ENCODE peak calls at places on chromosomes 5 and 9, in ten cellular contexts. L is tibial artery, K is fibroblast of mammary gland, R is pancreas, D is PC-9, I is stomach, E is HCT116, M is left ventricle myocardium inferior, N is prostate gland, Z is mammary epithelial cell. A is an unnamed sample.

GRCh38 chr5:10365800-10366199 is 12.3 kb downstream of the MARCHF6 start:
- DNase-seq in L (no peak), K (no peak), R (no peak), D (no peak), I (no peak), E (no peak), M (no peak), N (no peak), Z (no peak), A (no peak)

GRCh38 chr9:77021289-77021927 is 2.0 kb downstream of the FOXB2 start:
- DNase-seq in L (no peak), K (no peak), R (no peak), D (no peak), I (no peak), E (no peak), M (no peak), N (no peak), Z (no peak), A (no peak)

GRCh38 chr9:21317956-21318923 is 13.1 kb upstream of the IFNA5 start:
- DNase-seq in L (no peak), K (peak; percentile 55), R (no peak), D (no peak), I (peak; percentile 45), E (no peak), M (no peak), N (peak; percentile 45), Z (peak; percentile 25), A (no peak)

GRCh38 chr5:168001311-168001710 is 290.1 kb upstream of the WWC1 start:
- DNase-seq in L (no peak), K (no peak), R (no peak), D (no peak), I (no peak), E (no peak), M (no peak), N (no peak), Z (no peak), A (no peak)

GRCh38 chr5:74543162-74543995 is 97.1 kb downstream of the ENC1 start:
- DNase-seq in L (peak; percentile 66), K (peak; percentile 87), R (no peak), D (peak; percentile 97), I (no peak), E (peak; percentile 82), M (no peak), N (peak; percentile 13), Z (peak; percentile 91), A (no peak)

GRCh38 chr5:177256296-177256695 is 47.2 kb downstream of the RAB24 start:
- DNase-seq in L (no peak), K (peak; percentile 14), R (no peak), D (no peak), I (peak; percentile 58), E (no peak), M (no peak), N (no peak), Z (peak; percentile 43), A (no peak)

GRCh38 chr5:163564321-163564924 is 59.0 kb downstream of the MAT2B start:
- DNase-seq in L (peak; percentile 67), K (peak; percentile 70), R (no peak), D (no peak), I (peak; percentile 62), E (peak; percentile 48), M (no peak), N (peak; percentile 52), Z (peak; percentile 42), A (peak; percentile 36)

GRCh38 chr9:124794902-124795491 is 18.1 kb downstream of the OLFML2A start:
- DNase-seq in L (no peak), K (no peak), R (no peak), D (peak; percentile 49), I (peak; percentile 48), E (peak; percentile 51), M (no peak), N (no peak), Z (no peak), A (no peak)

GRCh38 chr5:107739661-107740060 is 68.9 kb upstream of the EFNA5 start:
- DNase-seq in L (no peak), K (no peak), R (no peak), D (peak; percentile 64), I (peak; percentile 36), E (no peak), M (no peak), N (no peak), Z (peak; percentile 37), A (no peak)

GRCh38 chr9:136720251-136720886 is 8.0 kb downstream of the DIPK1B start:
- DNase-seq in L (no peak), K (no peak), R (no peak), D (no peak), I (no peak), E (no peak), M (peak; percentile 51), N (no peak), Z (no peak), A (no peak)

GRCh38 chr9:9337129-9337528 is 1275.7 kb downstream of the PTPRD start:
- DNase-seq in L (no peak), K (no peak), R (no peak), D (no peak), I (no peak), E (no peak), M (no peak), N (no peak), Z (no peak), A (no peak)
- TF ChIP-seq CTCF in L (no peak), K (no peak), R (no peak), D (no peak), I (no peak), E (no peak), M (no peak), N (no peak), Z (no peak), A (no peak)

DNA sequence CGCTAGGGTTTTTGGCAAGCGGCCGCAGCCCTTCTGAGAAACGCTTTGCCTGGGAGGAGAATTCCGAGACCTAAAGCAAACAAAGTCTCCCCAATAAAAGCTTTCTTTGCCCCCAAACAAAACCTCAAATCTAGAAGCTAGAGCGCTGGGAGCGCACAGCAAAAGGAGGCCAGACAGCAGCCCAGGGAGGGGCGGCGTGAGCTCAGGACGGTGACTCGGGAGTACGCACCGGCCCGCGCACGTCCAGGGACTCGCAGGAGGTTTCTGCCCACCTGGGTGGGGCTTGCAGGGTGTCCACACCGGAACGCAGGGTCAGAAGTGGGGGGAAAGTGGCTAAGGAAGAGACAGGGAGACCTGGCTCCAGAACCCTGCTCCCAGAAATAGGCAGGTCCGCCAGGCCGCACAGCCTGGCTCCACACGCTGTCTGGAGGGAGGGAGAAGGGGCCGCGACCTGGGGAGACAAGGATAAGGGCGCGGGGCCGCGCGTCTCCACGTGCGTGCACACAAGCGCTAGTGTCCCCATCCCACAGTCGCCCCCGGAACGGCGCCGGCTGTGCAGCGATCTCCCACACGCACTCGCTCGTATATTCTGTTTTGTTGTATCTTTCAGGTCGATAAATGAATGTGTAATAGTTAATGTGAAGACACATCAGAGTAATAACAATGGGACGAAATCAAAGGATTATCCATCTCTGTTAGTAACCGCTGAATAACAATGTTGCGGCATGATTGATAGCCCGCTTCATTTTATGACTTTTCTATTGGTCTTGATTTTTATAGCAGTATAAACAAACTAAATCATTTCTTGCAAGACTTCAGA is 2.3 kb upstream of the OTP start:
- DNase-seq in L (no peak), K (no peak), R (no peak), D (no peak), I (no peak), E (no peak), M (no peak), N (no peak), Z (no peak), A (no peak)
- H3K4me3 ChIP-seq in L (no peak overlapping the region), K (no peak overlapping the region), R (no peak overlapping the region), D (no peak overlapping the region), I (no peak overlapping the region), E (no peak overlapping the region), M (no peak overlapping the region), N (no peak overlapping the region), Z (no peak overlapping the region), A (no peak overlapping the region)

GRCh38 chr5:69113851-69114250 is 20.0 kb downstream of the SLC30A5 start:
- DNase-seq in L (no peak), K (no peak), R (no peak), D (no peak), I (no peak), E (no peak), M (no peak), N (no peak), Z (no peak), A (no peak)
- TF ChIP-seq CTCF in L (no peak), K (no peak), R (no peak), D (no peak), I (no peak), E (no peak), M (no peak), N (no peak), Z (no peak), A (no peak)

DNA sequence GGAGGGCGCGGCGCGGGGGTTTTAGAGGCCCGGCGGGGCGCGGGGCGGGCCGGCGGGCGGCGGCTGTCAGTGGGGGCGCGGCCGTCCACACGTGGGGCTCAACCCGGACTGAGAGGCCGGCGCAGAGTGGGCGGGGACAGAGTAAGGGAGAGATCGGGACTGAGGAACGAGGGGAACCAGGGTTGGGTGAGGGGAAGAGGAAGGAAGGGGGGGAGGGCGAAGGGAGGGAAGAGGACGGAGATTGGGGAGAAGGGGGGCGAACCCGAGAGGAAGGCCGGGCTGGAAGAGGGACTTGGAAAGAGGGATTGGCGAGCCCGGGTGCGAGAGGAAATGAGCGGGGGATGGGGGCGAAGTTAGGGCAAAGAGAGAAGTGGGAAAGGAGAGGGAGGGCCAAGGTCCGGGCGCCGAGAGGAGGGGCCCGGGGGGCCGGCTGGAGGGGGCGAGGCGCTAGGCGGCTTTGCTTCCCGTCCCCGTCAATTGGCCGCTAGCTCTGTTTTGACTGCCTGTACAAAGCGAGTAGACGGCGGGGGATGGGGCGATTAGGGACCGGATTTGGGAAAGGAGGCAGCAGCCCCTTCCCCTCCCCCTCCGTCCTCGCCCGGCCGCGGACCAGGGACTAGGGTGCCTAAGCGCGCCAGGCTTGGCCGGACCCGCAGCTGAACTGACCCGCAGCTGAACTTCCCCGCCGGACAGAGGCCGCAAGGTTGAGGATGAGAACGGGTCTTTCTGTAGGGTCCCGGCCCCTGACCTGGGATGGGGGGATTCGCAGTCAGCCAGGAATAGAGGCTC is 398 bp upstream of the FBN2 start:
- DNase-seq in L (peak; percentile 76), K (peak; percentile 82), R (peak; percentile 60), D (no peak), I (no peak), E (no peak), M (peak; percentile 80), N (peak; percentile 10), Z (peak; percentile 80), A (no peak)
- H3K4me3 ChIP-seq in L (peak overlapping the region; percentile 60), K (peak overlapping the region; percentile 72), R (peak overlapping the region; percentile 51), D (no peak overlapping the region), I (peak overlapping the region; percentile 50), E (no peak overlapping the region), M (peak overlapping the region; percentile 76), N (peak overlapping the region; percentile 39), Z (peak overlapping the region; percentile 97), A (no peak overlapping the region)

DNA sequence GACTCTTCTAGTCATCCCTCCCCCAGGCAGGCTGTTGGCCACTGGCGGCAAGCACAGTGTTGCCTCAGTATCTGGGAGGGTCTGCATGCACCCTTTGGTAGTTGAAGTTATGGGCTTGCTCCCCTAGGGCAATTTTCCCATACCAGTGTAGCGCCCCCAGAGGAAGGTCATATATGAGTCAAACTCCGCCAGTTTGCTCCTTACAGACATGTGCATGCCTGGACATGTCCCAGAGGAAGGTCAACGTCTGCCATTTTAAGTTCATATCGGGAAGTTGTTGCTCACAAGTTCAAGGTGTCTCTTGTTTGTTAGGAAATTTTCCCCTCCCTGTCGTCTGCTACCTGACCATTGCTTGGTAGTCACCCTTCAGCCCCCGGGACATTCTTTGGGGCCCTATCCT is 51.3 kb upstream of the MROH2B start:
- DNase-seq in L (no peak), K (no peak), R (no peak), D (no peak), I (no peak), E (no peak), M (no peak), N (no peak), Z (no peak), A (no peak)
- TF ChIP-seq CTCF in L (no peak), K (no peak), R (no peak), D (no peak), I (no peak), E (peak; percentile 8), M (no peak), N (no peak), Z (no peak), A (no peak)